ENCODE peak calls at places on chromosomes 5 and 9, in six cellular contexts. G is A673, T is sigmoid colon, Q is MG63, L is fibroblast of lung, J is IMR-90. A is an unnamed sample. For H3K9me3, the result is how much of the 10 kb centered on the place peaks cover.

GRCh38 chr5:179227196-179227577 is 118.1 kb downstream of the ADAMTS2 start:
- DNase-seq in G (no peak), T (peak), Q (no peak), L (no peak), J (no peak), A (no peak)

GRCh38 chr9:2837915-2838314 is 6.0 kb downstream of the PUM3 start:
- DNase-seq in G (peak), T (no peak), Q (no peak), L (no peak), J (peak), A (no peak)

GRCh38 chr5:81750308-81751008 is 439 bp downstream of the SSBP2 start:
- DNase-seq in G (no peak), T (no peak), Q (peak), L (no peak), J (no peak), A (peak)

GRCh38 chr5:115455241-115455640 is 89.3 kb downstream of the FEM1C start:
- DNase-seq in G (no peak), T (no peak), Q (peak), L (peak), J (peak), A (no peak)

GRCh38 chr5:168177831-168178450 is 113.5 kb upstream of the WWC1 start:
- DNase-seq in G (no peak), T (peak), Q (peak), L (no peak), J (no peak), A (no peak)

GRCh38 chr5:79236970-79237734 is 1.2 kb downstream of the JMY start:
- DNase-seq in G (peak), T (peak), Q (peak), L (peak), J (peak), A (peak)

GRCh38 chr5:160486573-160486972 is 64.9 kb downstream of the PTTG1 start:
- DNase-seq in G (no peak), T (no peak), Q (no peak), L (no peak), J (no peak), A (no peak)

GRCh38 chr9:113817171-113817570 is 58.9 kb upstream of the ZNF618 start:
- DNase-seq in G (no peak), T (no peak), Q (no peak), L (no peak), J (no peak), A (no peak)

GRCh38 chr9:13524245-13524644 is 244.8 kb upstream of the MPDZ start:
- DNase-seq in G (no peak), T (no peak), Q (peak), L (peak), J (peak), A (no peak)

GRCh38 chr5:140631831-140632365 is 1.1 kb downstream of the CD14 start:
- DNase-seq in G (no peak), T (no peak), Q (no peak), L (no peak), J (no peak), A (no peak)

GRCh38 chr9:70947086-70947485 is 174.3 kb downstream of the TRPM3 start:
- DNase-seq in G (no peak), T (no peak), Q (no peak), L (peak), J (peak), A (no peak)

GRCh38 chr5:34627794-34628193 is 28.3 kb upstream of the RAI14 start:
- DNase-seq in G (peak), T (no peak), Q (no peak), L (peak), J (peak), A (no peak)

GRCh38 chr9:101427957-101428655 is 7.5 kb downstream of the ALDOB start:
- DNase-seq in G (no peak), T (no peak), Q (no peak), L (no peak), J (no peak), A (no peak)

GRCh38 chr9:81999806-82000205 is 11.2 kb downstream of the SPATA31D1 start:
- DNase-seq in G (no peak), T (no peak), Q (no peak), L (no peak), J (no peak), A (no peak)

GRCh38 chr5:67165524-67166459 is 30.8 kb downstream of the CD180 start:
- DNase-seq in G (peak), T (peak), Q (peak), L (peak), J (peak), A (no peak)

GRCh38 chr5:8784692-8785091 is 761.2 kb downstream of the SEMA5A start:
- DNase-seq in G (no peak), T (no peak), Q (no peak), L (no peak), J (no peak), A (no peak)

GRCh38 chr5:36495638-36496010 is 110.8 kb upstream of the SLC1A3 start:
- DNase-seq in G (no peak), T (no peak), Q (no peak), L (no peak), J (no peak), A (peak)

GRCh38 chr5:170971-171800 is 20.1 kb upstream of the LRRC14B start:
- DNase-seq in G (no peak), T (peak), Q (no peak), L (no peak), J (no peak), A (no peak)

GRCh38 chr9:34992376-34992951 is 2.9 kb downstream of the DNAJB5 start:
- DNase-seq in G (peak), T (peak), Q (peak), L (peak), J (peak), A (peak)

GRCh38 chr9:73132034-73132776 is 19.5 kb upstream of the ANXA1 start:
- DNase-seq in G (peak), T (peak), Q (peak), L (peak), J (peak), A (peak)

GRCh38 chr5:77366717-77367500 is 125.2 kb downstream of the WDR41 start:
- DNase-seq in G (no peak), T (no peak), Q (no peak), L (no peak), J (no peak), A (no peak)

GRCh38 chr5:62937661-62938558 is 359.3 kb downstream of the LRRC70 start:
- DNase-seq in G (no peak), T (no peak), Q (peak), L (peak), J (peak), A (peak)

DNA sequence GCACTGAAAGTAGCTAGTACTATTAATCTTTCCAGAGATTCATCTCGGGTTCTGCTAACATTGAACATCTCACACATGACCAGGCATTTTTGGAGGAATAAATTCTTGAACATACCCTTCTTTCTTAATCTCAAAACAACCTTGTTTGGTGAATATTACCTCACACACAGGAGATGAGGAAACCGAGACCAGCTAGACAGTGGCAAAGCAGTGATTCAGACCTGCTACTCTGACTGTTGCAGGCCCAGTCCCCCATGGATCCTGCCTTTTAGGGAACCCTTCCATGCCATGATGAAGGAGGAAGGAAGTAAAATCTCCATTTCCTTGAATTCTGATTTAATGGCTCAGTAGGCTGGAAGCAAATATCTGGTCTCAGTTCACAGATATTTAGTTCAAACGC is 2.6 kb downstream of the PCSK5 start:
- DNase-seq in G (no peak), T (no peak), Q (no peak), L (no peak), J (no peak), A (no peak)
- H3K4me3 ChIP-seq in G (no peak), T (peak), Q (no peak), L (peak), J (no peak), A (peak)

DNA sequence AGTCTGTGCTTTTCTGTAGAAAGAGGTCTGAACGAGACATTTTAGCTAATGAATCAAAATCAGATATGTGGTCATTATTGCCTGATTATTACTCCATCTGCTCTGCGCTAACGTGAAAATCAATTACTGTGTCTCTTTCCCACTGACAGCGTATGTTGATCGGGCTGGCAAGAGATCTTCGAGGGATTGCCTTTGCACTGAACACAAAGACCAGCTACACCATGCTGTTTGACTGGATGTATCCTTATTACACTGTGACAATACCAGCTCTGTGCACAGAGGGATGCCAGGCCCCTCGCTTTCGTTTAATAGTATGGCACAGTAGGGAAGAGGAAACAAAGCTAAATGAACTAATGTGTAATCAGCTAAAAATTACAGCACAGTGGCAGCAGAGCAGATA is 103.7 kb upstream of the TLX3 start:
- DNase-seq in G (peak), T (no peak), Q (no peak), L (no peak), J (no peak), A (no peak)
- H3K9me3 ChIP-seq in G (under half), T (under half), Q (under half), L (under half), J (under half), A (under half)

DNA sequence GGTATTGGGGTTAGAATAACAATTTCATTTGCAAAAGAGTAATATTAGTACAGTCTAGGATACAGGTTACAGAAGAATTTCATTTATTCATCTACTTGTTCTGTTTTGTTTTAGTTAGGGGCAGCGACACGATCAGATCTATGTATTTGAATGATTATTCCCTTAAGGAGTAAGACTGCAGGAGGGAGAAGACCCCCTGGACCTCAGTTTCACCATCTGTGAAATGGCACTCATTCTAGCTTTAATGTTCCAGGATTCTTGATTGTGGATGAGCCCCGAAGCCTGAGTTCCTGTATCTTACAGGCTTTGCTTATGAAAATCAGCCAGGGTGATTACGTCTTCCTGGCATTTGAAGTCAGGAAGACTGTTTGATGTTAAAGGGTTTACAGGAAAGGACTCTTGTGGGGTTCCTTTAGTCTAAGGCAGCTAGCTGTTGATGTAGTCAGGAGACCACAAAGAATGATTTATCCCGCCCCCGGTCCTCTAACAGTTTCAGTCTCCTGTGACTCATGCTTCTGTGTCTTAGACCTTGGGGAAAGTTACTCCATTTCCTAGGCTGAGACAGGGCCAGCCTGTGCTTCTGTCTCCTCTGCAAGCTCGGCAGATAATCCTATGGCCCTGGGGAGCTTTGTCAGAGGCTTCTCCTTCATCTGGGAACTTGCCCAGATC is 11.5 kb downstream of the SMIM3 start:
- DNase-seq in G (peak), T (peak), Q (peak), L (peak), J (peak), A (peak)
- H3K4me3 ChIP-seq in G (no peak), T (no peak), Q (no peak), L (peak), J (no peak), A (no peak)

GRCh38 chr9:1273859-1274258 is 223.7 kb downstream of the DMRT2 start:
- DNase-seq in G (no peak), T (no peak), Q (no peak), L (no peak), J (no peak), A (peak)
- H3K9me3 ChIP-seq in G (under half), T (under half), Q (under half), L (under half), J (under half), A (under half)

DNA sequence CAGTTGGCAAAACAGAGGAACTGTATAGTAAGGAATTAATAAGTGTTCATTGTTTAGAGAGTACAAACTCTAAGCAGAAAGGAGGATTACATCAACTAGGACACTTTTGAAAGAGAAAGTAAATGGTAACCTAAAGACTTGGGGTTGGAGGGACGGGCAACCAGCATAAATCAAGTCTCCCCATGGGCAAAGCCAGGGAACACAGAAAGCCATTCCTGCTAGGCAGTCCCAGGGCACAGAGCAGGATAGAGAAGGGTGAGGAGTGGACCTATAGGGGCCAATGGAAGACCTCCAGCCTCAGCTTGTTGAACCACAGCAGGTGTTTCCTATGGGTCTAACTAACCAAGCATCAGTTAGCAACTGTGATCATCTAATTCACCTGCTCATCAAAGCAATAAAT is 9.2 kb upstream of the ERAP1 start:
- DNase-seq in G (no peak), T (no peak), Q (no peak), L (no peak), J (no peak), A (no peak)
- H3K4me3 ChIP-seq in G (no peak), T (no peak), Q (no peak), L (no peak), J (no peak), A (no peak)

A was measured in SJCRH30.